ENCODE peak calls at places on chromosomes 11 and 22, in nine cellular contexts. K is OCI-M1; W is CD4-positive, alpha-beta T cell; E is RWPE1; T is endothelial cell; D is HTR-8/SVneo; R is smooth muscle cell of the brain vasculature; L is activated CD4-positive, alpha-beta T cell treated with anti-CD3 and anti-CD28 coated beads for 36 hours; H is LoVo. M is an unnamed sample.

GRCh38 chr11:469684-470667 is 19.9 kb downstream of the PTDSS2 start:
- DNase-seq in K (no peak), W (no peak), E (peak), T (peak), D (peak), R (peak), L (no peak), H (no peak), M (no peak)

GRCh38 chr11:32440920-32441319 is 5.6 kb upstream of the WT1 start:
- DNase-seq in K (no peak), W (no peak), E (no peak), T (peak), D (no peak), R (no peak), L (no peak), H (no peak), M (no peak)

GRCh38 chr11:521179-521688 is 14.1 kb downstream of the HRAS start:
- DNase-seq in K (no peak), W (no peak), E (no peak), T (no peak), D (no peak), R (no peak), L (no peak), H (no peak), M (no peak)

GRCh38 chr11:19788435-19788834 is 75.8 kb downstream of the NAV2 start:
- DNase-seq in K (no peak), W (no peak), E (no peak), T (no peak), D (no peak), R (no peak), L (no peak), H (no peak), M (no peak)

GRCh38 chr22:45083659-45084305 is 74.0 kb upstream of the PHF21B start:
- DNase-seq in K (no peak), W (no peak), E (peak), T (no peak), D (peak), R (no peak), L (peak), H (no peak), M (no peak)

GRCh38 chr11:17915500-17916143 is 97.2 kb downstream of the SERGEF start:
- DNase-seq in K (no peak), W (no peak), E (no peak), T (no peak), D (no peak), R (no peak), L (peak), H (no peak), M (no peak)

GRCh38 chr11:103903621-103904323 is 132.7 kb upstream of the DDI1 start:
- DNase-seq in K (no peak), W (no peak), E (no peak), T (no peak), D (no peak), R (no peak), L (no peak), H (no peak), M (no peak)

GRCh38 chr11:34976496-34976895 is 60.1 kb downstream of the PDHX start:
- DNase-seq in K (no peak), W (no peak), E (no peak), T (no peak), D (no peak), R (no peak), L (no peak), H (no peak), M (no peak)

GRCh38 chr11:35478411-35479139 is 46.8 kb downstream of the PAMR1 start:
- DNase-seq in K (peak), W (no peak), E (no peak), T (no peak), D (no peak), R (no peak), L (no peak), H (no peak), M (no peak)

GRCh38 chr11:19617830-19618523 is 94.7 kb upstream of the NAV2 start:
- DNase-seq in K (no peak), W (no peak), E (no peak), T (no peak), D (no peak), R (no peak), L (no peak), H (no peak), M (no peak)

GRCh38 chr11:12598330-12599256 is 75.6 kb upstream of the TEAD1 start:
- DNase-seq in K (peak), W (no peak), E (no peak), T (no peak), D (no peak), R (no peak), L (no peak), H (no peak), M (no peak)

M was measured in T-helper 22 cell.